ENCODE peak calls at places on chromosome 13, in four cellular contexts. One of them, this sample, is unnamed.

GRCh38 chr13:43196750-43197149 is 173.4 kb downstream of the DNAJC15 start:
- DNase-seq in mesenchymal stem cell: peak; percentile 11
- DNase-seq in IMR-90: no peak
- DNase-seq in mesendoderm: no peak
- DNase-seq in this sample: no peak

GRCh38 chr13:99610702-99611289 is 109.5 kb downstream of the TM9SF2 start:
- DNase-seq in IMR-90: no peak
- DNase-seq in mesenchymal stem cell: peak; percentile 80
- DNase-seq in mesendoderm: peak; percentile 69
- DNase-seq in this sample: no peak

GRCh38 chr13:79423801-79424642 is 18.0 kb upstream of the RBM26 start:
- DNase-seq in IMR-90: peak; percentile 63
- DNase-seq in mesendoderm: peak; percentile 47
- DNase-seq in mesenchymal stem cell: peak; percentile 65
- DNase-seq in this sample: no peak

GRCh38 chr13:42283574-42283973 is 11.6 kb downstream of the AKAP11 start:
- DNase-seq in mesenchymal stem cell: no peak
- DNase-seq in IMR-90: no peak
- DNase-seq in mesendoderm: peak; percentile 32
- DNase-seq in this sample: no peak

GRCh38 chr13:88622362-88622973 is 951.3 kb downstream of the SLITRK5 start:
- DNase-seq in mesendoderm: peak; percentile 6
- DNase-seq in mesenchymal stem cell: peak; percentile 60
- DNase-seq in IMR-90: no peak
- DNase-seq in this sample: no peak

GRCh38 chr13:97856001-97856675 is 97.3 kb upstream of the IPO5 start:
- DNase-seq in IMR-90: no peak
- DNase-seq in mesendoderm: peak; percentile 21
- DNase-seq in mesenchymal stem cell: no peak
- DNase-seq in this sample: peak; percentile 14

GRCh38 chr13:26976336-26976735 is 195.3 kb downstream of the USP12 start:
- DNase-seq in IMR-90: no peak
- DNase-seq in mesendoderm: no peak
- DNase-seq in mesenchymal stem cell: no peak
- DNase-seq in this sample: no peak

GRCh38 chr13:113620036-113620435 is 35.5 kb downstream of the TFDP1 start:
- DNase-seq in mesenchymal stem cell: no peak
- DNase-seq in IMR-90: no peak
- DNase-seq in mesendoderm: no peak
- DNase-seq in this sample: no peak

GRCh38 chr13:94674609-94675348 is 37.6 kb downstream of the SOX21 start:
- DNase-seq in mesenchymal stem cell: peak; percentile 41
- DNase-seq in mesendoderm: peak; percentile 79
- DNase-seq in IMR-90: peak; percentile 30
- DNase-seq in this sample: peak; percentile 69

GRCh38 chr13:109381546-109382180 is 404.7 kb downstream of the IRS2 start:
- DNase-seq in mesenchymal stem cell: peak; percentile 51
- DNase-seq in mesendoderm: no peak
- DNase-seq in IMR-90: peak; percentile 71
- DNase-seq in this sample: no peak

GRCh38 chr13:32142956-32143375 is 111.4 kb downstream of the FRY start:
- DNase-seq in mesendoderm: peak; percentile 90
- DNase-seq in mesenchymal stem cell: peak; percentile 34
- DNase-seq in IMR-90: peak; percentile 52
- DNase-seq in this sample: no peak

GRCh38 chr13:61277088-61277487 is 138.6 kb downstream of the PCDH20 start:
- DNase-seq in IMR-90: no peak
- DNase-seq in mesenchymal stem cell: no peak
- DNase-seq in mesendoderm: no peak
- DNase-seq in this sample: no peak

GRCh38 chr13:66618702-66619101 is 611.4 kb downstream of the PCDH9 start:
- DNase-seq in IMR-90: peak; percentile 63
- DNase-seq in mesendoderm: peak; percentile 45
- DNase-seq in mesenchymal stem cell: peak; percentile 60
- DNase-seq in this sample: no peak

GRCh38 chr13:43411741-43412140 is 375.0 kb downstream of the ENOX1 start:
- DNase-seq in mesendoderm: no peak
- DNase-seq in IMR-90: peak; percentile 23
- DNase-seq in mesenchymal stem cell: no peak
- DNase-seq in this sample: no peak

GRCh38 chr13:50521750-50522149 is 321.7 kb downstream of the DLEU7 start:
- DNase-seq in mesenchymal stem cell: peak; percentile 73
- DNase-seq in mesendoderm: no peak
- DNase-seq in IMR-90: peak; percentile 30
- DNase-seq in this sample: no peak

GRCh38 chr13:66940113-66940512 is 290.0 kb downstream of the PCDH9 start:
- DNase-seq in mesendoderm: no peak
- DNase-seq in IMR-90: no peak
- DNase-seq in mesenchymal stem cell: no peak
- DNase-seq in this sample: no peak

GRCh38 chr13:113275387-113275786 is 21.7 kb upstream of the LAMP1 start:
- DNase-seq in IMR-90: peak; percentile 75
- DNase-seq in mesenchymal stem cell: peak; percentile 75
- DNase-seq in mesendoderm: peak; percentile 85
- DNase-seq in this sample: no peak

GRCh38 chr13:43291289-43292055 is 268.1 kb downstream of the DNAJC15 start:
- DNase-seq in mesendoderm: no peak
- DNase-seq in mesenchymal stem cell: no peak
- DNase-seq in IMR-90: no peak
- DNase-seq in this sample: no peak

GRCh38 chr13:79171131-79172061 is 234.7 kb downstream of the RBM26 start:
- DNase-seq in mesenchymal stem cell: no peak
- DNase-seq in IMR-90: no peak
- DNase-seq in mesendoderm: peak; percentile 64
- DNase-seq in this sample: peak; percentile 76

GRCh38 chr13:103371271-103371670 is 305.1 kb upstream of the SLC10A2 start:
- DNase-seq in IMR-90: no peak
- DNase-seq in mesenchymal stem cell: no peak
- DNase-seq in mesendoderm: no peak
- DNase-seq in this sample: no peak

GRCh38 chr13:84430015-84430414 is 547.7 kb upstream of the SLITRK1 start:
- DNase-seq in IMR-90: peak; percentile 40
- DNase-seq in mesendoderm: no peak
- DNase-seq in mesenchymal stem cell: no peak
- DNase-seq in this sample: no peak

GRCh38 chr13:55302568-55302967 is 1838.2 kb upstream of the PRR20A start:
- DNase-seq in IMR-90: no peak
- DNase-seq in mesendoderm: no peak
- DNase-seq in mesenchymal stem cell: no peak
- DNase-seq in this sample: no peak

GRCh38 chr13:44758595-44759221 is 182.6 kb upstream of the TSC22D1 start:
- DNase-seq in IMR-90: peak; percentile 98
- DNase-seq in mesenchymal stem cell: peak; percentile 91
- DNase-seq in mesendoderm: no peak
- DNase-seq in this sample: no peak

GRCh38 chr13:72694314-72694713 is 33.1 kb downstream of the MZT1 start:
- DNase-seq in mesenchymal stem cell: no peak
- DNase-seq in mesendoderm: peak; percentile 21
- DNase-seq in IMR-90: no peak
- DNase-seq in this sample: no peak

GRCh38 chr13:109400192-109400591 is 386.2 kb downstream of the IRS2 start:
- DNase-seq in IMR-90: no peak
- DNase-seq in mesendoderm: peak; percentile 32
- DNase-seq in mesenchymal stem cell: no peak
- DNase-seq in this sample: no peak

GRCh38 chr13:41942462-41943094 is 18.3 kb downstream of the VWA8 start:
- DNase-seq in mesenchymal stem cell: peak; percentile 59
- DNase-seq in IMR-90: peak; percentile 74
- DNase-seq in mesendoderm: peak; percentile 88
- DNase-seq in this sample: peak; percentile 31

GRCh38 chr13:93004919-93005318 is 221.7 kb upstream of the GPC6 start:
- DNase-seq in IMR-90: peak; percentile 13
- DNase-seq in mesenchymal stem cell: no peak
- DNase-seq in mesendoderm: peak; percentile 70
- DNase-seq in this sample: no peak

GRCh38 chr13:111954681-111955411 is 112.1 kb upstream of the SOX1 start:
- DNase-seq in mesendoderm: peak; percentile 34
- DNase-seq in IMR-90: no peak
- DNase-seq in mesenchymal stem cell: peak; percentile 29
- DNase-seq in this sample: no peak

GRCh38 chr13:37906880-37907279 is 37.3 kb upstream of the TRPC4 start:
- DNase-seq in mesendoderm: no peak
- DNase-seq in mesenchymal stem cell: no peak
- DNase-seq in IMR-90: no peak
- DNase-seq in this sample: no peak

GRCh38 chr13:21478881-21479808 is 20.0 kb upstream of the ZDHHC20 start:
- DNase-seq in mesendoderm: peak; percentile 80
- DNase-seq in IMR-90: peak; percentile 81
- DNase-seq in mesenchymal stem cell: peak; percentile 84
- DNase-seq in this sample: peak; percentile 65

GRCh38 chr13:98480915-98481510 is 95.9 kb downstream of the STK24 start:
- DNase-seq in mesendoderm: no peak
- DNase-seq in mesenchymal stem cell: peak; percentile 80
- DNase-seq in IMR-90: peak; percentile 69
- DNase-seq in this sample: no peak

GRCh38 chr13:84994582-84994981 is 804.6 kb downstream of the SLITRK6 start:
- DNase-seq in mesenchymal stem cell: peak; percentile 9
- DNase-seq in IMR-90: no peak
- DNase-seq in mesendoderm: no peak
- DNase-seq in this sample: no peak

GRCh38 chr13:114078501-114079451 is 53.6 kb downstream of the RASA3 start:
- DNase-seq in mesendoderm: no peak
- DNase-seq in mesenchymal stem cell: peak; percentile 66
- DNase-seq in IMR-90: peak; percentile 84
- DNase-seq in this sample: no peak

GRCh38 chr13:26280822-26281221 is 26.9 kb downstream of the CDK8 start:
- DNase-seq in mesendoderm: peak; percentile 53
- DNase-seq in IMR-90: no peak
- DNase-seq in mesenchymal stem cell: no peak
- DNase-seq in this sample: no peak

GRCh38 chr13:96181886-96182285 is 92.0 kb downstream of the HS6ST3 start:
- DNase-seq in mesendoderm: no peak
- DNase-seq in mesenchymal stem cell: no peak
- DNase-seq in IMR-90: no peak
- DNase-seq in this sample: no peak

GRCh38 chr13:50085063-50085462 is 69.8 kb downstream of the KCNRG start:
- DNase-seq in mesenchymal stem cell: peak; percentile 60
- DNase-seq in mesendoderm: peak; percentile 40
- DNase-seq in IMR-90: peak; percentile 47
- DNase-seq in this sample: peak; percentile 32

GRCh38 chr13:95530178-95530577 is 22.3 kb upstream of the CLDN10 start:
- DNase-seq in mesendoderm: no peak
- DNase-seq in IMR-90: peak; percentile 5
- DNase-seq in mesenchymal stem cell: peak; percentile 6
- DNase-seq in this sample: no peak

GRCh38 chr13:48304132-48304876 is 753 bp downstream of the RB1 start:
- DNase-seq in mesenchymal stem cell: peak; percentile 77
- DNase-seq in IMR-90: peak; percentile 55
- DNase-seq in mesendoderm: no peak
- DNase-seq in this sample: peak; percentile 17
- H3K18ac ChIP-seq in mesenchymal stem cell: peak overlapping the region; percentile 99
- H3K18ac ChIP-seq in IMR-90: peak overlapping the region; percentile 18
- H3K18ac ChIP-seq in mesendoderm: peak overlapping the region; percentile 35
- H3K18ac ChIP-seq in this sample: peak overlapping the region; percentile 95

GRCh38 chr13:36819064-36819810 is at the start of gene RFXAP:
- DNase-seq in mesendoderm: peak; percentile 93
- DNase-seq in mesenchymal stem cell: peak; percentile 85
- DNase-seq in IMR-90: peak; percentile 81
- DNase-seq in this sample: peak; percentile 90
- H3K18ac ChIP-seq in mesendoderm: peak within 1 kb of the TSS; percentile 25
- H3K18ac ChIP-seq in mesenchymal stem cell: no peak within 1 kb of the TSS
- H3K18ac ChIP-seq in IMR-90: no peak within 1 kb of the TSS
- H3K18ac ChIP-seq in this sample: peak within 1 kb of the TSS; percentile 96

GRCh38 chr13:76971215-76971614 is 20.7 kb upstream of the CLN5 start:
- DNase-seq in mesenchymal stem cell: no peak
- DNase-seq in mesendoderm: no peak
- DNase-seq in IMR-90: no peak
- DNase-seq in this sample: no peak

GRCh38 chr13:76973920-76974617 is 17.8 kb upstream of the CLN5 start:
- DNase-seq in IMR-90: no peak
- DNase-seq in mesenchymal stem cell: no peak
- DNase-seq in mesendoderm: no peak
- DNase-seq in this sample: no peak

GRCh38 chr13:76974618-76974975 is 17.3 kb upstream of the CLN5 start:
- DNase-seq in mesendoderm: no peak
- DNase-seq in IMR-90: no peak
- DNase-seq in mesenchymal stem cell: no peak
- DNase-seq in this sample: no peak

GRCh38 chr13:76969488-76970365 is 21.4 kb downstream of the ACOD1 start:
- DNase-seq in mesenchymal stem cell: no peak
- DNase-seq in IMR-90: no peak
- DNase-seq in mesendoderm: no peak
- DNase-seq in this sample: no peak

DNA sequence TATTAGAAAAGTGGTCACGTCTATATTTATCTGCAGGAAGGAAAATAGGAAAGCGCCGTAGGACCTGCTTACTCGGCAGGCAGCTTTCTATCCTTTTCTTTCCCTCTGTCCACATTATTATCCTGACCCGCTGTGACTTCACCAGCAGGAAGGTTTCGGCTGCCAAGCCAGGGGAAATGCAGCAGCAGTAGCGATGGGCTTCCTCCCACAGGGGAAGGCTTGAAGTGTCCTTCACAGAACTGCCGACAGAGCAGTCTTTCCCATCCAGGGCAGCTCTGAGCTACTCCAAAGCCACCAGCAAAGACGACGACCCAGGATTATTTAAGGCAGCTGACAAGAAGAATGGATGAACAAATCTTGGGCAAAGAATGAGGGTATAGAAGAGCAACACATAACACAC is 19.5 kb upstream of the CLN5 start:
- DNase-seq in mesendoderm: no peak
- DNase-seq in mesenchymal stem cell: no peak
- DNase-seq in IMR-90: no peak
- DNase-seq in this sample: no peak
- H3K18ac ChIP-seq in mesendoderm: no peak overlapping the region
- H3K18ac ChIP-seq in mesenchymal stem cell: no peak overlapping the region
- H3K18ac ChIP-seq in IMR-90: no peak overlapping the region
- H3K18ac ChIP-seq in this sample: no peak overlapping the region

DNA sequence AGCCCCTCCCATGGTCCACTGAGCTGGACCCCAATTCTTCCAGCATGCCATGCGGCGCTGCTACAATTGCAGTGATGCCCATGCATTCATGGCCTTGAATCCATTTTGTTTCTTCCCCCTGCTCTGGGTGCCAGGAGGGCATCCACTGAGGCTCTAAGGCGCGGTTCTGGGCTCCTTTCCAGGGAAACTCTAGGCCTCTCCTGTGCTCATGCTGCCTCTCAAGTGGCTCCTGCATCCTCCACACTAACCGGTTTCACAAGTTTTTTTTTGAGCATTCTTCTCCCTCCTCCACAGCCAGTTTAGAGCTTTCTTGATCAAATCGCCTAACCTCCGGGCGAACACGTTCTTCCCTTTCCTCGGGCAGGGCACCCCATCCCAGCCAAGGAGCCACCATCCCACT is 69.1 kb upstream of the FLT1 start:
- DNase-seq in mesenchymal stem cell: no peak
- DNase-seq in IMR-90: no peak
- DNase-seq in mesendoderm: no peak
- DNase-seq in this sample: no peak
- H3K18ac ChIP-seq in mesenchymal stem cell: no peak overlapping the region
- H3K18ac ChIP-seq in IMR-90: no peak overlapping the region
- H3K18ac ChIP-seq in mesendoderm: no peak overlapping the region
- H3K18ac ChIP-seq in this sample: no peak overlapping the region

GRCh38 chr13:28531195-28531955 is 36.4 kb upstream of the FLT1 start:
- DNase-seq in mesendoderm: peak; percentile 77
- DNase-seq in mesenchymal stem cell: peak; percentile 50
- DNase-seq in IMR-90: peak; percentile 30
- DNase-seq in this sample: peak; percentile 37
- H3K18ac ChIP-seq in mesendoderm: no peak overlapping the region
- H3K18ac ChIP-seq in mesenchymal stem cell: peak overlapping the region; percentile 25
- H3K18ac ChIP-seq in IMR-90: peak overlapping the region; percentile 48
- H3K18ac ChIP-seq in this sample: peak overlapping the region; percentile 88

GRCh38 chr13:30978981-30979956 is 46.8 kb downstream of the TEX26 start:
- DNase-seq in IMR-90: no peak
- DNase-seq in mesendoderm: peak; percentile 90
- DNase-seq in mesenchymal stem cell: no peak
- DNase-seq in this sample: peak; percentile 49
- H3K18ac ChIP-seq in IMR-90: peak overlapping the region; percentile 79
- H3K18ac ChIP-seq in mesendoderm: no peak overlapping the region
- H3K18ac ChIP-seq in mesenchymal stem cell: peak overlapping the region; percentile 83
- H3K18ac ChIP-seq in this sample: peak overlapping the region; percentile 84

This sample was measured in neuronal stem cell.